ENCODE peak calls at places on chromosomes 4 and X, in ten cellular contexts. H is ELR, C is GM10248, G is EL, Q is H54, W is mesendoderm, R is ovary, P is ureter, L is mesothelial cell of epicardium, N is dorsolateral prefrontal cortex. K is an unnamed sample.

GRCh38 chr4:113750734-113751133 is 10.8 kb downstream of the CAMK2D start:
- DNase-seq in H (no peak), C (no peak), G (no peak), Q (no peak), W (no peak), R (no peak), P (no peak), L (no peak), N (no peak), K (no peak)

GRCh38 chr4:3386486-3386885 is 55.3 kb upstream of the HGFAC start:
- DNase-seq in H (no peak), C (no peak), G (no peak), Q (no peak), W (no peak), R (no peak), P (peak; percentile 71), L (no peak), N (no peak), K (no peak)

GRCh38 chrX:148573119-148573518 is 72.7 kb downstream of the AFF2 start:
- DNase-seq in H (no peak), C (no peak), G (no peak), Q (no peak), W (peak; percentile 60), R (no peak), P (no peak), L (no peak), N (no peak), K (no peak)

GRCh38 chr4:138540056-138540800 is 298.1 kb upstream of the SLC7A11 start:
- DNase-seq in H (peak; percentile 52), C (no peak), G (peak; percentile 78), Q (no peak), W (no peak), R (no peak), P (no peak), L (no peak), N (no peak), K (no peak)

GRCh38 chr4:127421418-127421817 is 211.3 kb upstream of the INTU start:
- DNase-seq in H (no peak), C (no peak), G (no peak), Q (no peak), W (no peak), R (no peak), P (no peak), L (no peak), N (no peak), K (no peak)

GRCh38 chrX:2907295-2907694 is 21.8 kb downstream of the ARSD start:
- DNase-seq in H (no peak), C (no peak), G (no peak), Q (no peak), W (no peak), R (no peak), P (no peak), L (no peak), N (no peak), K (no peak)

GRCh38 chrX:55450259-55450658 is 1.7 kb upstream of the MAGEH1 start:
- DNase-seq in H (peak; percentile 10), C (no peak), G (peak; percentile 1), Q (no peak), W (peak; percentile 10), R (no peak), P (no peak), L (no peak), N (no peak), K (peak; percentile 16)

GRCh38 chrX:40316502-40316901 is 218.7 kb upstream of the BCOR start:
- DNase-seq in H (no peak), C (no peak), G (no peak), Q (no peak), W (no peak), R (no peak), P (no peak), L (no peak), N (no peak), K (no peak)

GRCh38 chr4:23171971-23172370 is 479.2 kb downstream of the GBA3 start:
- DNase-seq in H (peak; percentile 13), C (no peak), G (peak; percentile 45), Q (no peak), W (no peak), R (no peak), P (no peak), L (no peak), N (no peak), K (peak; percentile 42)